ENCODE peak calls at places on chromosomes 2 and 18, in seven cellular contexts. W, T, G, M, P, E and V are unnamed samples.

GRCh38 chr2:42224422-42225067 is 55.4 kb downstream of the EML4 start:
- DNase-seq in W (no peak), T (no peak), G (peak; percentile 34), M (peak; percentile 49), P (no peak), E (no peak), V (peak; percentile 12)

GRCh38 chr2:189658808-189659207 is 2.5 kb upstream of the ASNSD1 start:
- DNase-seq in W (no peak), T (no peak), G (no peak), M (no peak), P (no peak), E (no peak), V (no peak)

GRCh38 chr2:26968001-26968400 is 2.4 kb upstream of the MAPRE3 start:
- DNase-seq in W (no peak), T (no peak), G (no peak), M (no peak), P (no peak), E (no peak), V (no peak)

GRCh38 chr2:15640291-15640711 is 48.6 kb downstream of the DDX1 start:
- DNase-seq in W (peak; percentile 81), T (no peak), G (no peak), M (peak; percentile 92), P (no peak), E (peak; percentile 94), V (no peak)

GRCh38 chr2:231069379-231070054 is 12.8 kb downstream of the PSMD1 start:
- DNase-seq in W (peak; percentile 18), T (no peak), G (no peak), M (peak; percentile 86), P (no peak), E (peak; percentile 50), V (no peak)

GRCh38 chr2:120778244-120778643 is 42.6 kb downstream of the GLI2 start:
- DNase-seq in W (peak; percentile 72), T (no peak), G (no peak), M (no peak), P (no peak), E (no peak), V (no peak)

GRCh38 chr18:57258131-57258777 is 94.1 kb upstream of the ST8SIA3 start:
- DNase-seq in W (no peak), T (no peak), G (no peak), M (no peak), P (no peak), E (no peak), V (no peak)

GRCh38 chr18:27242392-27243047 is 57.4 kb upstream of the CHST9 start:
- DNase-seq in W (no peak), T (no peak), G (no peak), M (no peak), P (no peak), E (no peak), V (no peak)

GRCh38 chr18:58310517-58310916 is 266.5 kb downstream of the NEDD4L start:
- DNase-seq in W (peak; percentile 34), T (no peak), G (no peak), M (peak; percentile 41), P (peak; percentile 4), E (no peak), V (peak; percentile 58)

GRCh38 chr2:182404102-182404501 is 22.7 kb downstream of the PDE1A start:
- DNase-seq in W (peak; percentile 53), T (no peak), G (no peak), M (peak; percentile 63), P (no peak), E (peak; percentile 71), V (no peak)

GRCh38 chr18:13371689-13372404 is 153.3 kb downstream of the LDLRAD4 start:
- DNase-seq in W (no peak), T (no peak), G (no peak), M (no peak), P (no peak), E (no peak), V (no peak)

GRCh38 chr2:71784734-71785549 is 331.6 kb downstream of the DYSF start:
- DNase-seq in W (peak; percentile 81), T (no peak), G (no peak), M (peak; percentile 13), P (no peak), E (no peak), V (no peak)

GRCh38 chr2:101625387-101625786 is 72.1 kb upstream of the MAP4K4 start:
- DNase-seq in W (no peak), T (no peak), G (no peak), M (peak; percentile 14), P (no peak), E (no peak), V (no peak)

GRCh38 chr2:131063501-131064283 is 29.6 kb downstream of the FAM168B start:
- DNase-seq in W (no peak), T (no peak), G (no peak), M (no peak), P (no peak), E (no peak), V (no peak)

GRCh38 chr2:120320318-120320851 is 25.6 kb upstream of the INHBB start:
- DNase-seq in W (no peak), T (no peak), G (no peak), M (no peak), P (no peak), E (no peak), V (no peak)

GRCh38 chr2:199458017-199458805 is 472 bp upstream of the SATB2 start:
- DNase-seq in W (peak; percentile 60), T (no peak), G (peak; percentile 42), M (peak; percentile 7), P (no peak), E (peak; percentile 15), V (no peak)

GRCh38 chr2:38187416-38188127 is 111.6 kb upstream of the CYP1B1 start:
- DNase-seq in W (peak; percentile 35), T (no peak), G (no peak), M (peak; percentile 99), P (no peak), E (peak; percentile 29), V (no peak)

GRCh38 chr2:100818606-100819364 is 1.2 kb upstream of the NPAS2 start:
- DNase-seq in W (peak; percentile 82), T (peak; percentile 69), G (no peak), M (peak; percentile 75), P (no peak), E (peak; percentile 90), V (no peak)

GRCh38 chr18:61079714-61080113 is 253.5 kb upstream of the CDH20 start:
- DNase-seq in W (no peak), T (no peak), G (no peak), M (no peak), P (no peak), E (no peak), V (no peak)

GRCh38 chr2:118979177-118979861 is 37.3 kb downstream of the MARCO start:
- DNase-seq in W (no peak), T (no peak), G (no peak), M (no peak), P (no peak), E (no peak), V (no peak)

GRCh38 chr2:71925268-71926097 is 222.2 kb downstream of the CYP26B1 start:
- DNase-seq in W (peak; percentile 78), T (no peak), G (no peak), M (peak; percentile 32), P (no peak), E (no peak), V (no peak)

GRCh38 chr18:49878567-49878966 is 65.2 kb upstream of the ACAA2 start:
- DNase-seq in W (peak; percentile 58), T (no peak), G (no peak), M (peak; percentile 77), P (no peak), E (no peak), V (peak; percentile 14)

GRCh38 chr2:75309596-75310290 is 110.4 kb upstream of the TACR1 start:
- DNase-seq in W (peak; percentile 73), T (no peak), G (no peak), M (peak; percentile 19), P (no peak), E (no peak), V (no peak)

GRCh38 chr2:204645018-204645775 is 99.9 kb downstream of the PARD3B start:
- DNase-seq in W (peak; percentile 80), T (peak; percentile 33), G (no peak), M (peak; percentile 56), P (no peak), E (peak; percentile 56), V (no peak)

GRCh38 chr2:23940976-23941605 is 828 bp downstream of the UBXN2A start:
- DNase-seq in W (peak; percentile 22), T (no peak), G (no peak), M (peak; percentile 68), P (no peak), E (peak; percentile 68), V (no peak)

GRCh38 chr2:54665436-54665856 is 58.0 kb upstream of the EML6 start:
- DNase-seq in W (peak; percentile 57), T (peak; percentile 48), G (peak; percentile 85), M (peak; percentile 77), P (no peak), E (peak; percentile 76), V (peak; percentile 14)

GRCh38 chr2:200509608-200510433 is at the start of gene KCTD18:
- DNase-seq in W (peak; percentile 86), T (peak; percentile 76), G (peak; percentile 76), M (peak; percentile 83), P (peak; percentile 89), E (peak; percentile 86), V (peak; percentile 71)

GRCh38 chr2:122412360-122412759 is 656.9 kb downstream of the TSN start:
- DNase-seq in W (no peak), T (no peak), G (no peak), M (no peak), P (no peak), E (no peak), V (peak; percentile 60)

GRCh38 chr2:37506407-37507068 is 162.1 kb downstream of the QPCT start:
- DNase-seq in W (peak; percentile 78), T (no peak), G (no peak), M (peak; percentile 27), P (no peak), E (no peak), V (no peak)

GRCh38 chr2:189118386-189118785 is 61.2 kb downstream of the COL5A2 start:
- DNase-seq in W (no peak), T (no peak), G (no peak), M (no peak), P (no peak), E (no peak), V (no peak)

GRCh38 chr18:77711096-77711495 is 461.4 kb downstream of the GALR1 start:
- DNase-seq in W (no peak), T (no peak), G (no peak), M (peak; percentile 5), P (no peak), E (no peak), V (no peak)

GRCh38 chr2:152367547-152368250 is 32.7 kb downstream of the FMNL2 start:
- DNase-seq in W (no peak), T (no peak), G (no peak), M (peak; percentile 31), P (no peak), E (no peak), V (no peak)

GRCh38 chr2:220940646-220941045 is 631.5 kb downstream of the EPHA4 start:
- DNase-seq in W (no peak), T (no peak), G (no peak), M (no peak), P (no peak), E (no peak), V (no peak)

GRCh38 chr18:35747894-35748472 is 166.4 kb downstream of the GALNT1 start:
- DNase-seq in W (no peak), T (no peak), G (no peak), M (no peak), P (no peak), E (no peak), V (no peak)

GRCh38 chr2:238134393-238134785 is 4.1 kb upstream of the KLHL30 start:
- DNase-seq in W (no peak), T (no peak), G (no peak), M (no peak), P (no peak), E (no peak), V (no peak)